ENCODE peak calls at places on chromosomes 7 and 10, in nine cellular contexts. A is C1 segment of cervical spinal cord; Y is activated CD4-positive, alpha-beta memory T cell treated with anti-CD3 and anti-CD28 coated beads for 36 hours; T is progenitor cell of endocrine pancreas; D is esophagus muscularis mucosa; P is left ventricle myocardium inferior; M is activated T-cell treated with anti-CD3 and anti-CD28 coated beads, Interleukin-2, amount 50 U/mL, for 72 hours; I is right cardiac atrium; Z is uterus. X is an unnamed sample.
A peak's percentile ranks its signal among the peaks of the same experiment; 100 is the strongest.

GRCh38 chr7:50725774-50726173 is 56.9 kb downstream of the GRB10 start:
- DNase-seq in P (no peak), I (no peak), A (no peak), T (no peak), D (no peak), M (no peak), Z (no peak), Y (no peak), X (peak; percentile 63)

GRCh38 chr7:2437136-2437535 is 33.7 kb downstream of the CHST12 start:
- DNase-seq in I (peak; percentile 56), A (no peak), T (no peak), D (no peak), Y (no peak), P (no peak), M (no peak), Z (no peak), X (no peak)

GRCh38 chr7:55641273-55641691 is 69.0 kb upstream of the VOPP1 start:
- DNase-seq in P (no peak), I (no peak), T (no peak), A (no peak), Z (peak; percentile 61), D (no peak), M (peak; percentile 26), Y (peak; percentile 32), X (peak; percentile 68)

GRCh38 chr7:76327610-76328009 is 25.1 kb downstream of the HSPB1 start:
- DNase-seq in Z (no peak), Y (no peak), D (no peak), P (no peak), I (no peak), A (no peak), T (no peak), M (no peak), X (no peak)

GRCh38 chr7:133936074-133936473 is 191.1 kb upstream of the LRGUK start:
- DNase-seq in D (no peak), Y (no peak), M (no peak), Z (no peak), T (no peak), A (no peak), P (no peak), I (no peak), X (no peak)

GRCh38 chr10:74071151-74071550 is 73.2 kb downstream of the VCL start:
- DNase-seq in M (no peak), D (no peak), T (no peak), I (no peak), P (no peak), Z (no peak), A (no peak), Y (no peak), X (no peak)

GRCh38 chr10:105579112-105579511 is 938.0 kb downstream of the SORCS3 start:
- DNase-seq in Y (no peak), P (no peak), D (no peak), M (no peak), A (no peak), Z (no peak), I (peak; percentile 24), T (no peak), X (no peak)

GRCh38 chr7:19122018-19122588 is 4.7 kb upstream of the TWIST1 start:
- DNase-seq in Y (no peak), Z (no peak), P (no peak), M (no peak), D (no peak), I (no peak), T (no peak), A (no peak), X (no peak)

GRCh38 chr10:101397140-101397539 is 43.2 kb downstream of the BTRC start:
- DNase-seq in A (no peak), D (no peak), I (no peak), Y (peak; percentile 30), M (peak; percentile 6), T (no peak), Z (peak; percentile 17), P (no peak), X (peak; percentile 24)

GRCh38 chr7:104973227-104973626 is 40.8 kb upstream of the KMT2E start:
- DNase-seq in P (no peak), T (no peak), I (no peak), Y (no peak), M (no peak), D (no peak), Z (no peak), A (no peak), X (no peak)

GRCh38 chr10:69472544-69472943 is 21.3 kb downstream of the TSPAN15 start:
- DNase-seq in M (no peak), T (no peak), Z (no peak), A (no peak), D (no peak), Y (no peak), P (no peak), I (no peak), X (no peak)

GRCh38 chr7:22720791-22721786 is 5.9 kb upstream of the IL6 start:
- DNase-seq in M (no peak), A (no peak), Z (no peak), Y (no peak), P (no peak), T (no peak), I (peak; percentile 71), D (peak; percentile 72), X (no peak)

GRCh38 chr10:126012485-126012884 is 116.1 kb downstream of the FANK1 start:
- DNase-seq in A (no peak), P (no peak), D (no peak), M (no peak), I (no peak), T (no peak), Y (no peak), Z (no peak), X (no peak)

GRCh38 chr10:101829561-101830315 is 11.5 kb upstream of the OGA start:
- DNase-seq in D (no peak), T (peak; percentile 43), M (peak; percentile 81), A (no peak), Z (peak; percentile 68), I (peak; percentile 81), Y (peak; percentile 76), P (peak; percentile 45), X (peak; percentile 80)

GRCh38 chr7:106367018-106367420 is 82.2 kb upstream of the NAMPT start:
- DNase-seq in A (no peak), D (no peak), T (no peak), M (no peak), Y (peak; percentile 9), Z (no peak), P (no peak), I (no peak), X (no peak)

GRCh38 chr7:14351167-14351566 is 361.7 kb upstream of the ETV1 start:
- DNase-seq in Z (no peak), A (no peak), Y (no peak), M (no peak), T (no peak), I (no peak), D (no peak), P (peak; percentile 14), X (no peak)

GRCh38 chr7:149748223-149748874 is 25.0 kb downstream of the ZNF467 start:
- DNase-seq in A (no peak), T (no peak), P (no peak), I (no peak), Z (no peak), D (no peak), Y (no peak), M (no peak), X (no peak)

GRCh38 chr7:130133029-130133774 is 62.9 kb downstream of the KLHDC10 start:
- DNase-seq in P (no peak), Z (no peak), I (no peak), Y (no peak), A (no peak), M (no peak), T (no peak), D (no peak), X (no peak)

GRCh38 chr7:70178787-70179186 is 580.5 kb downstream of the AUTS2 start:
- DNase-seq in Z (no peak), P (no peak), M (no peak), T (no peak), A (no peak), I (no peak), D (no peak), Y (no peak), X (no peak)

GRCh38 chr10:114714281-114714741 is 56.2 kb upstream of the ABLIM1 start:
- DNase-seq in Z (no peak), Y (no peak), P (peak; percentile 43), I (peak; percentile 45), D (no peak), T (no peak), A (no peak), M (no peak), X (no peak)

GRCh38 chr10:96124230-96125141 is 5.6 kb upstream of the ZNF518A start:
- DNase-seq in P (no peak), M (no peak), Z (no peak), A (no peak), T (peak; percentile 21), I (no peak), Y (no peak), D (no peak), X (peak; percentile 41)

GRCh38 chr7:40733111-40733510 is 598.3 kb downstream of the SUGCT start:
- DNase-seq in A (no peak), Y (no peak), Z (no peak), T (no peak), P (no peak), M (no peak), I (no peak), D (no peak), X (peak; percentile 59)

GRCh38 chr7:99489235-99489634 is 10.8 kb downstream of the ZNF394 start:
- DNase-seq in A (no peak), Z (no peak), Y (no peak), M (no peak), T (no peak), P (no peak), D (no peak), I (no peak), X (no peak)

GRCh38 chr7:157438121-157439025 is 101.6 kb downstream of the DNAJB6 start:
- DNase-seq in P (no peak), D (no peak), Y (no peak), Z (no peak), I (peak; percentile 36), A (no peak), T (no peak), M (no peak), X (no peak)

GRCh38 chr10:47183726-47184084 is 116.3 kb upstream of the GDF10 start:
- DNase-seq in D (no peak), M (no peak), Y (no peak), I (no peak), Z (no peak), P (no peak), T (no peak), A (no peak), X (no peak)

GRCh38 chr7:99562114-99562784 is 3.8 kb downstream of the ZNF655 start:
- DNase-seq in Y (no peak), Z (no peak), D (no peak), P (no peak), I (no peak), T (no peak), M (no peak), A (no peak), X (no peak)

GRCh38 chr7:123244768-123245167 is 45.0 kb upstream of the SLC13A1 start:
- DNase-seq in P (no peak), T (no peak), M (no peak), Y (no peak), A (no peak), I (no peak), Z (no peak), D (no peak), X (no peak)

GRCh38 chr7:130912910-130913720 is 179.1 kb upstream of the KLF14 start:
- DNase-seq in T (no peak), P (peak; percentile 49), A (peak; percentile 16), Y (peak; percentile 93), D (no peak), Z (peak; percentile 73), I (peak; percentile 81), M (peak; percentile 92), X (peak; percentile 90)

GRCh38 chr7:137888254-137888653 is 41.5 kb upstream of the DGKI start:
- DNase-seq in P (no peak), Z (no peak), M (no peak), A (no peak), D (no peak), T (no peak), I (no peak), Y (no peak), X (no peak)

GRCh38 chr10:90745565-90745964 is 112.3 kb downstream of the HTR7 start:
- DNase-seq in A (no peak), Z (no peak), P (no peak), T (no peak), D (no peak), I (no peak), M (no peak), Y (no peak), X (no peak)

GRCh38 chr10:128274938-128275337 is 148.7 kb upstream of the MKI67 start:
- DNase-seq in A (no peak), Y (peak; percentile 31), P (no peak), M (no peak), T (no peak), Z (no peak), I (peak; percentile 82), D (no peak), X (no peak)